ENCODE peak calls at places on chromosomes 12 and 14, in four cellular contexts. H, X, T and Z are unnamed samples.

GRCh38 chr14:36028665-36029064 is 147.9 kb downstream of the PTCSC3 start:
- DNase-seq in H (no peak), X (no peak), T (no peak), Z (no peak)

GRCh38 chr12:57815177-57816000 is 3.1 kb downstream of the AVIL start:
- DNase-seq in H (no peak), X (no peak), T (no peak), Z (no peak)

GRCh38 chr14:34539407-34540180 is at the start of gene EAPP:
- DNase-seq in X (peak; percentile 93), T (peak; percentile 99), H (peak; percentile 98), Z (peak; percentile 99)

GRCh38 chr14:105581551-105582341 is 55.4 kb downstream of the TMEM121 start:
- DNase-seq in X (no peak), T (peak; percentile 56), H (no peak), Z (no peak)

GRCh38 chr12:25456474-25456873 is 96.6 kb downstream of the LMNTD1 start:
- DNase-seq in H (no peak), T (no peak), X (no peak), Z (no peak)

GRCh38 chr12:72448805-72449204 is 176.6 kb downstream of the TRHDE start:
- DNase-seq in H (no peak), X (no peak), T (no peak), Z (no peak)

GRCh38 chr14:70721542-70721941 is 79.8 kb downstream of the TTC9 start:
- DNase-seq in T (no peak), X (no peak), H (no peak), Z (no peak)

GRCh38 chr12:6810758-6811157 is 10.9 kb upstream of the GPR162 start:
- DNase-seq in H (no peak), T (no peak), X (no peak), Z (no peak)

GRCh38 chr14:39107624-39108023 is 4.6 kb upstream of the SEC23A start:
- DNase-seq in H (peak; percentile 16), T (no peak), X (no peak), Z (no peak)

GRCh38 chr12:95102916-95103671 is 29.7 kb upstream of the NR2C1 start:
- DNase-seq in X (no peak), H (no peak), T (no peak), Z (no peak)

GRCh38 chr12:82527165-82527780 is 159.4 kb upstream of the TMTC2 start:
- DNase-seq in H (peak; percentile 78), X (no peak), T (no peak), Z (peak; percentile 54)

GRCh38 chr12:115481141-115481540 is 796.4 kb downstream of the MED13L start:
- DNase-seq in T (no peak), H (peak; percentile 81), X (no peak), Z (no peak)

GRCh38 chr14:103136388-103137271 is 13.4 kb downstream of the TNFAIP2 start:
- DNase-seq in T (peak; percentile 72), H (no peak), X (no peak), Z (no peak)

GRCh38 chr12:75711276-75711675 is 199.9 kb upstream of the KRR1 start:
- DNase-seq in T (no peak), H (no peak), X (no peak), Z (no peak)

GRCh38 chr14:83887871-83888270 is 1642.1 kb upstream of the FLRT2 start:
- DNase-seq in X (no peak), H (no peak), T (no peak), Z (no peak)

GRCh38 chr12:29611906-29612305 is 114.4 kb upstream of the OVCH1 start:
- DNase-seq in X (no peak), T (no peak), H (peak; percentile 37), Z (no peak)

GRCh38 chr14:56156096-56156495 is 37.9 kb downstream of the PELI2 start:
- DNase-seq in T (no peak), X (no peak), H (no peak), Z (no peak)

GRCh38 chr12:70756118-70756517 is 118.9 kb upstream of the PTPRB start:
- DNase-seq in H (no peak), X (no peak), T (no peak), Z (no peak)

GRCh38 chr12:90945070-90945649 is 9.8 kb downstream of the CCER1 start:
- DNase-seq in X (no peak), T (no peak), H (peak; percentile 48), Z (no peak)

GRCh38 chr12:43113153-43113552 is 438.9 kb downstream of the ADAMTS20 start:
- DNase-seq in X (no peak), T (no peak), H (peak; percentile 42), Z (no peak)

GRCh38 chr12:21725731-21726130 is 48.8 kb downstream of the KCNJ8 start:
- DNase-seq in H (no peak), T (no peak), X (no peak), Z (no peak)

GRCh38 chr12:30959110-30959710 is 32.7 kb downstream of the TSPAN11 start:
- DNase-seq in T (no peak), H (no peak), X (no peak), Z (no peak)

GRCh38 chr12:98752726-98753125 is 107.6 kb downstream of the APAF1 start:
- DNase-seq in T (no peak), X (no peak), H (no peak), Z (no peak)

GRCh38 chr12:12901158-12901791 is 9.9 kb downstream of the GPRC5A start:
- DNase-seq in H (no peak), T (peak; percentile 85), X (no peak), Z (no peak)

GRCh38 chr12:24896171-24896570 is 52.7 kb downstream of the BCAT1 start:
- DNase-seq in H (no peak), X (no peak), T (no peak), Z (no peak)

GRCh38 chr12:57111046-57111698 is at the start of gene STAT6:
- DNase-seq in X (peak; percentile 85), H (peak; percentile 80), T (peak; percentile 94), Z (peak; percentile 75)

GRCh38 chr14:22047105-22047504 is 373.5 kb upstream of the OR4E1 start:
- DNase-seq in H (peak; percentile 62), T (no peak), X (peak; percentile 24), Z (no peak)

GRCh38 chr14:56098021-56098420 is 20.2 kb upstream of the PELI2 start:
- DNase-seq in H (no peak), T (no peak), X (no peak), Z (no peak)

GRCh38 chr12:85385406-85385805 is 105.4 kb downstream of the ALX1 start:
- DNase-seq in T (no peak), X (no peak), H (no peak), Z (no peak)

GRCh38 chr12:83158613-83159207 is 472.0 kb downstream of the TMTC2 start:
- DNase-seq in H (no peak), T (no peak), X (no peak), Z (no peak)

GRCh38 chr12:40734283-40734682 is 42.0 kb downstream of the CNTN1 start:
- DNase-seq in X (no peak), H (no peak), T (no peak), Z (no peak)

GRCh38 chr14:60922050-60922449 is 58.8 kb downstream of the TRMT5 start:
- DNase-seq in T (no peak), X (no peak), H (no peak), Z (no peak)
- H3K4me3 ChIP-seq in T (no peak overlapping the region), X (no peak overlapping the region), H (no peak overlapping the region), Z (no peak overlapping the region)

GRCh38 chr12:104168596-104168995 is 30.6 kb upstream of the NFYB start:
- DNase-seq in H (no peak), T (no peak), X (no peak), Z (no peak)

GRCh38 chr12:104165801-104166200 is 27.8 kb upstream of the NFYB start:
- DNase-seq in T (no peak), X (no peak), H (no peak), Z (no peak)

GRCh38 chr12:104164635-104165034 is 26.6 kb upstream of the NFYB start:
- DNase-seq in H (no peak), T (no peak), X (no peak), Z (no peak)

GRCh38 chr12:104167519-104168458 is 29.8 kb upstream of the NFYB start:
- DNase-seq in X (no peak), T (no peak), H (no peak), Z (no peak)

GRCh38 chr12:104166465-104166864 is 28.5 kb upstream of the NFYB start:
- DNase-seq in X (no peak), T (no peak), H (no peak), Z (no peak)
- TF ChIP-seq CTCF in X (no peak), T (no peak), H (peak; percentile 33), Z (no peak)

DNA sequence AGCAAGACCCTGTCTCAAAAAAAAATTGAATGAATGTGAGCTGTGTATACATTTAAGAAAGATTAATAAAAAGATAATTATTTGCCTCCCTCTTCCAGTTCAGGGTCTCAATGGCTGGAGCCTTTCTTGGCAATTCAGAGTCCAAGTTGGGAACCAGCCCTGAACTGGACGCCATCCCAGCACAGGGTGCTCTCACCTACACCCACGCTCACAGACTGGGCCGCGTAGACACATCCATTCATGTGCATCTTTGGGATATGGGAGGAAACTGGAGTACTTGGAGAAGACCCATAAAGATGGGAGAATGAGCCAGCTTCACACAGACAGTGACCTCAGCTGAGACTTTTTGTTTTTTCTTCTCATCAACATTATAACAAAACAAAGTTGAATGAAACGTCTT is 6.5 kb downstream of the MAPK1IP1L start:
- DNase-seq in T (no peak), H (no peak), X (no peak), Z (no peak)
- H3K4me1 ChIP-seq in T (peaks cover 12% of the 10 kb centered on the region), H (peaks cover 7% of the 10 kb centered on the region), X (peaks cover 23% of the 10 kb centered on the region), Z (peaks cover 14% of the 10 kb centered on the region)

GRCh38 chr14:31877333-31877798 is 199.7 kb upstream of the ARHGAP5 start:
- DNase-seq in X (no peak), H (no peak), T (no peak), Z (no peak)
- H3K4me3 ChIP-seq in X (no peak overlapping the region), H (no peak overlapping the region), T (no peak overlapping the region), Z (no peak overlapping the region)

GRCh38 chr12:53502331-53502730 is 1.2 kb downstream of the TARBP2 start:
- DNase-seq in T (peak; percentile 49), H (no peak), X (no peak), Z (no peak)

GRCh38 chr12:53501615-53502181 is 615 bp downstream of the TARBP2 start:
- DNase-seq in X (no peak), H (no peak), T (peak; percentile 77), Z (peak; percentile 51)

GRCh38 chr12:53499261-53500118 is at the start of gene MAP3K12:
- DNase-seq in X (peak; percentile 55), T (peak; percentile 89), H (peak; percentile 72), Z (peak; percentile 62)

GRCh38 chr12:53500119-53500775 is 836 bp upstream of the TARBP2 start:
- DNase-seq in H (no peak), X (no peak), T (peak; percentile 93), Z (peak; percentile 65)

GRCh38 chr12:53500776-53501614 is at the start of gene TARBP2:
- DNase-seq in X (peak; percentile 98), T (peak; percentile 100), H (peak; percentile 99), Z (peak; percentile 97)
- TF ChIP-seq CTCF in X (no peak), T (no peak), H (no peak), Z (no peak)

DNA sequence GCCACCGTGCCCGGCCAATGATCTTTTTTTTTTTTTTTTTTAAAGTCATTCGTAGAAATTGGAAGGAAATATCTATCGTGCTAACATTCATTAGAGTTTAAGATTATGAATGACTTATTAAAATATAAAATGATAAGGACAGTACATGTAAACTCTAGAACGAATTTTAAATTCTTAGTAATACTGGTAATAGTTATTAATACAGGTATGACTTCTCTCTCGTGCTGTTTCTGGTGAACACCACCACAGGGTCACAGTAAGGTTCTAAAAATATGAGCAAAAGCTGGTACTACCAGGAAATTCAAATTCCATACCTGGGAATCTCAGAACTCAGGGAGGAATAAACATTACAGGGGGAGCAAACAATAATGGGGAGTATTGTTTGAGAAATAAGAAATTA is 26.2 kb downstream of the WNK1 start:
- DNase-seq in H (no peak), X (no peak), T (no peak), Z (no peak)
- H3K4me1 ChIP-seq in H (peaks cover 40% of the 10 kb centered on the region), X (peaks cover 40% of the 10 kb centered on the region), T (peaks cover 68% of the 10 kb centered on the region), Z (peaks cover 40% of the 10 kb centered on the region)